ENCODE peak calls at places on chromosome 12, in four cellular contexts. I, A, F and R are unnamed samples.

GRCh38 chr12:117919479-117919878 is 49.3 kb downstream of the KSR2 start:
- DNase-seq in I (no peak), A (no peak), F (no peak), R (no peak)

GRCh38 chr12:47833591-47834012 is 13.9 kb upstream of the HDAC7 start:
- DNase-seq in I (no peak), A (no peak), F (no peak), R (no peak)

GRCh38 chr12:32163596-32163995 is 56.9 kb downstream of the BICD1 start:
- DNase-seq in I (no peak), A (peak), F (no peak), R (no peak)

GRCh38 chr12:72030272-72030671 is 91.6 kb downstream of the TPH2 start:
- DNase-seq in I (no peak), A (no peak), F (no peak), R (no peak)

GRCh38 chr12:80805106-80805505 is 88.4 kb downstream of the MYF5 start:
- DNase-seq in I (no peak), A (peak), F (no peak), R (no peak)

GRCh38 chr12:8823565-8824300 is 1.3 kb downstream of the A2ML1 start:
- DNase-seq in I (peak), A (peak), F (no peak), R (no peak)

GRCh38 chr12:119128527-119128926 is 50.2 kb upstream of the HSPB8 start:
- DNase-seq in I (no peak), A (no peak), F (no peak), R (no peak)

GRCh38 chr12:6563448-6564050 is 4.5 kb downstream of the NOP2 start:
- DNase-seq in I (peak), A (peak), F (no peak), R (peak)

GRCh38 chr12:67714648-67715047 is 66.1 kb downstream of the DYRK2 start:
- DNase-seq in I (no peak), A (peak), F (no peak), R (no peak)

GRCh38 chr12:5623411-5623810 is 191.5 kb downstream of the NTF3 start:
- DNase-seq in I (no peak), A (no peak), F (no peak), R (no peak)

GRCh38 chr12:53956251-53956887 is 1.7 kb downstream of the HOXC12 start:
- DNase-seq in I (no peak), A (no peak), F (no peak), R (no peak)

GRCh38 chr12:57694459-57695019 is 607 bp downstream of the OS9 start:
- DNase-seq in I (peak), A (no peak), F (no peak), R (no peak)

GRCh38 chr12:111841236-111841749 is 735 bp upstream of the MAPKAPK5 start:
- DNase-seq in I (no peak), A (no peak), F (no peak), R (no peak)

GRCh38 chr12:84911331-84912190 is 1.0 kb downstream of the SLC6A15 start:
- DNase-seq in I (no peak), A (peak), F (no peak), R (peak)

GRCh38 chr12:101939306-101939705 is 61.9 kb downstream of the DRAM1 start:
- DNase-seq in I (no peak), A (no peak), F (no peak), R (no peak)

GRCh38 chr12:52741378-52742195 is 35.6 kb downstream of the KRT76 start:
- DNase-seq in I (peak), A (peak), F (no peak), R (peak)

GRCh38 chr12:24649634-24650033 is 299.3 kb downstream of the BCAT1 start:
- DNase-seq in I (no peak), A (no peak), F (no peak), R (no peak)

GRCh38 chr12:122141911-122142725 is 31.9 kb downstream of the IL31 start:
- DNase-seq in I (no peak), A (no peak), F (no peak), R (no peak)

GRCh38 chr12:54390176-54390667 is 5.7 kb upstream of the ZNF385A start:
- DNase-seq in I (peak), A (no peak), F (no peak), R (no peak)

DNA sequence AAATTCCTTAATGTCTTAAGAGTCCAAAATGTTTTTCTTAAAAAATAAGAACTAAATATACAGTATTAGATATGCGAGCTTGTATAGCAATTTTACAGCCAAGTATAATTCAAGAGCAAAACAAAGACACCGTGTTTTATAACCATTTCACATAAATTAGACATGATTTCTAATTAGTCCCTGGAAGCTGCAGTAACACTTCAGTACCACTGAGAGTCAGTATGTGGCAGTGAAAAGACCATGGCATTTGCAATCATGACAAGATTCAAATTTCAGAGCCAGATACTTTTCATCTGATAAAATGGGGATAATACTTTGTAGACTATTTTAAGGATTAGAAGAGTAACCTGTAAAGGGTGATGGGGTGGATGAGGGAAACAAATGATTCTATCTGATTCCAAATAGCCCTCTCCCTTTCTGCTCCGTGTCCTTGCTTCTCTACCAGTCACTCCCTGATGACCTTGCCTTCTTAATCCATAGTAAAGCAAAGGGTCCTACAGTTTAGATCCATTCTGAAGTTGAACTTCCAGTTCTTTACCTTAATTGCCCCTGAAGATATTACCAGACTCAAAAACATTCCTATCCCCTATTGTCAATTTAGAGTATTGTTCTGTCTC is 145.4 kb upstream of the ABCD2 start:
- DNase-seq in I (peak), A (peak), F (no peak), R (peak)
- TF ChIP-seq SMC3 in I (peak), A (peak), F (peak), R (peak)

GRCh38 chr12:124322271-124322998 is 27.5 kb downstream of the RFLNA start:
- DNase-seq in I (no peak), A (peak), F (no peak), R (no peak)
- TF ChIP-seq ELK1 in I (no peak), A (no peak), F (no peak), R (no peak)

GRCh38 chr12:51160814-51161459 is 12.0 kb downstream of the TFCP2 start:
- DNase-seq in I (no peak), A (no peak), F (no peak), R (peak)
- TF ChIP-seq SMC3 in I (no peak), A (no peak), F (no peak), R (no peak)

GRCh38 chr12:517538-517937 is 57.8 kb downstream of the B4GALNT3 start:
- DNase-seq in I (no peak), A (no peak), F (no peak), R (no peak)
- TF ChIP-seq ELK1 in I (no peak), A (no peak), F (no peak), R (no peak)